ENCODE peak calls at places on chromosome 5, in four cellular contexts. One of them, this sample, is unnamed.

GRCh38 chr5:138565100-138565821 is 9.9 kb downstream of the HSPA9 start:
- DNase-seq in CD8-positive, alpha-beta T cell: no peak
- DNase-seq in upper lobe of right lung: no peak
- DNase-seq in IMR-90: no peak
- DNase-seq in this sample: no peak

GRCh38 chr5:129506092-129506491 is 46.0 kb downstream of the ADAMTS19 start:
- DNase-seq in CD8-positive, alpha-beta T cell: no peak
- DNase-seq in upper lobe of right lung: no peak
- DNase-seq in IMR-90: peak; percentile 23
- DNase-seq in this sample: no peak

GRCh38 chr5:160269017-160269416 is 39.7 kb downstream of the FABP6 start:
- DNase-seq in CD8-positive, alpha-beta T cell: no peak
- DNase-seq in upper lobe of right lung: peak; percentile 94
- DNase-seq in IMR-90: peak; percentile 91
- DNase-seq in this sample: no peak

GRCh38 chr5:180142008-180142803 is 66.8 kb downstream of the RASGEF1C start:
- DNase-seq in CD8-positive, alpha-beta T cell: no peak
- DNase-seq in upper lobe of right lung: no peak
- DNase-seq in IMR-90: no peak
- DNase-seq in this sample: no peak

GRCh38 chr5:31774779-31775178 is 135.8 kb downstream of the PDZD2 start:
- DNase-seq in CD8-positive, alpha-beta T cell: no peak
- DNase-seq in upper lobe of right lung: no peak
- DNase-seq in IMR-90: no peak
- DNase-seq in this sample: no peak

GRCh38 chr5:159412284-159413046 is 82.2 kb upstream of the IL12B start:
- DNase-seq in CD8-positive, alpha-beta T cell: peak; percentile 57
- DNase-seq in upper lobe of right lung: no peak
- DNase-seq in IMR-90: no peak
- DNase-seq in this sample: no peak

GRCh38 chr5:74862221-74862620 is 4.0 kb downstream of the FAM169A start:
- DNase-seq in CD8-positive, alpha-beta T cell: no peak
- DNase-seq in upper lobe of right lung: no peak
- DNase-seq in IMR-90: no peak
- DNase-seq in this sample: no peak

GRCh38 chr5:42840842-42841574 is 29.3 kb upstream of the SELENOP start:
- DNase-seq in CD8-positive, alpha-beta T cell: no peak
- DNase-seq in upper lobe of right lung: no peak
- DNase-seq in IMR-90: no peak
- DNase-seq in this sample: no peak

GRCh38 chr5:150523472-150524350 is 15.8 kb downstream of the NDST1 start:
- DNase-seq in CD8-positive, alpha-beta T cell: no peak
- DNase-seq in upper lobe of right lung: no peak
- DNase-seq in IMR-90: peak; percentile 81
- DNase-seq in this sample: no peak

GRCh38 chr5:172276214-172276613 is 7.3 kb downstream of the UBTD2 start:
- DNase-seq in CD8-positive, alpha-beta T cell: no peak
- DNase-seq in upper lobe of right lung: no peak
- DNase-seq in IMR-90: peak; percentile 41
- DNase-seq in this sample: no peak

GRCh38 chr5:108353087-108353486 is 28.8 kb downstream of the FBXL17 start:
- DNase-seq in CD8-positive, alpha-beta T cell: no peak
- DNase-seq in upper lobe of right lung: no peak
- DNase-seq in IMR-90: no peak
- DNase-seq in this sample: no peak

DNA sequence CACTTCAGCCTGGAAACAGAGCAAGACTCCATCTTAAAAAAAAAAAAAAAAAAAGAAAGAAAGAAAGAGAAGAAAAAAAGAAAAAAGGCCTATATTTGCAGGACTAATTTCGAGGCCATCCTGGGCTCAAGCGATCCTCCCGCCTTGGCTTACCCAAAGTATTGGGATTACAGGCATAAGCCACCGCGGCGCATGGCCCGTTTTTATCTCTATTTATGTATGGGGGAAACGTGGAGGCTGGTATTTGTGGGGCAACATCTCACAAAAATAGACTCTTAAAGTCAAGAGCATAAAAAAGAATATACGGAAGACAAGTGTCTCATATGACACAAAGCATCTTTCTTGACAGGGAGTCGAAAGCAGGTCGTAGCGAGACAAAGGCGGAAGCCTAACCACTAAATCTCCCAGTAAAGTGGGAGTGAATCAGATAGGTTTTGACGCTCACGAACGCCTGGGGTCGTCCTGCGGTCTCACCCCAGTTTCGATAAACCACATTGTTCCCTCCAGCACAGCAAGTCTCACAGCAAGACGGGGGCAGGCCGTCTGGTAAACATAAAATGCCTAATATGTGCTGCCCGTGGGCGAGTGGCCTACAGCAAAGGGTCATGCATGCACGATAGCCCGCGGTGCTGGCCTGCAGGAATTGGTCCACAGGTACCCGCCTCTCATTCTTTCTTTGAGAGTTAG is 1.8 kb upstream of the TRIM41 start:
- DNase-seq in CD8-positive, alpha-beta T cell: no peak
- DNase-seq in upper lobe of right lung: no peak
- DNase-seq in IMR-90: no peak
- DNase-seq in this sample: no peak
- H3K27ac ChIP-seq in CD8-positive, alpha-beta T cell: peak overlapping the region; percentile 91
- H3K27ac ChIP-seq in upper lobe of right lung: no peak overlapping the region
- H3K27ac ChIP-seq in IMR-90: no peak overlapping the region
- H3K27ac ChIP-seq in this sample: peak overlapping the region; percentile 84

GRCh38 chr5:54514841-54515432 is 2.6 kb upstream of the SNX18 start:
- DNase-seq in CD8-positive, alpha-beta T cell: no peak
- DNase-seq in upper lobe of right lung: no peak
- DNase-seq in IMR-90: peak; percentile 81
- DNase-seq in this sample: no peak
- TF ChIP-seq CTCF in CD8-positive, alpha-beta T cell: no peak
- TF ChIP-seq CTCF in upper lobe of right lung: no peak
- TF ChIP-seq CTCF in IMR-90: no peak
- TF ChIP-seq CTCF in this sample: no peak

GRCh38 chr5:72144762-72145161 is 37.5 kb downstream of the MAP1B start:
- DNase-seq in CD8-positive, alpha-beta T cell: no peak
- DNase-seq in upper lobe of right lung: no peak
- DNase-seq in IMR-90: no peak
- DNase-seq in this sample: no peak

GRCh38 chr5:72138943-72139467 is 31.7 kb downstream of the MAP1B start:
- DNase-seq in CD8-positive, alpha-beta T cell: no peak
- DNase-seq in upper lobe of right lung: no peak
- DNase-seq in IMR-90: peak; percentile 97
- DNase-seq in this sample: no peak

GRCh38 chr5:72140711-72141110 is 33.4 kb downstream of the MAP1B start:
- DNase-seq in CD8-positive, alpha-beta T cell: no peak
- DNase-seq in upper lobe of right lung: no peak
- DNase-seq in IMR-90: no peak
- DNase-seq in this sample: no peak

GRCh38 chr5:72145351-72145750 is 38.1 kb downstream of the MAP1B start:
- DNase-seq in CD8-positive, alpha-beta T cell: no peak
- DNase-seq in upper lobe of right lung: no peak
- DNase-seq in IMR-90: no peak
- DNase-seq in this sample: no peak

GRCh38 chr5:72141440-72142271 is 34.4 kb downstream of the MAP1B start:
- DNase-seq in CD8-positive, alpha-beta T cell: no peak
- DNase-seq in upper lobe of right lung: no peak
- DNase-seq in IMR-90: peak; percentile 97
- DNase-seq in this sample: no peak
- H3K4me1 ChIP-seq in CD8-positive, alpha-beta T cell: no peaks in the 10 kb centered on the region
- H3K4me1 ChIP-seq in upper lobe of right lung: no peaks in the 10 kb centered on the region
- H3K4me1 ChIP-seq in IMR-90: peaks cover 24% of the 10 kb centered on the region
- H3K4me1 ChIP-seq in this sample: peaks cover 51% of the 10 kb centered on the region

DNA sequence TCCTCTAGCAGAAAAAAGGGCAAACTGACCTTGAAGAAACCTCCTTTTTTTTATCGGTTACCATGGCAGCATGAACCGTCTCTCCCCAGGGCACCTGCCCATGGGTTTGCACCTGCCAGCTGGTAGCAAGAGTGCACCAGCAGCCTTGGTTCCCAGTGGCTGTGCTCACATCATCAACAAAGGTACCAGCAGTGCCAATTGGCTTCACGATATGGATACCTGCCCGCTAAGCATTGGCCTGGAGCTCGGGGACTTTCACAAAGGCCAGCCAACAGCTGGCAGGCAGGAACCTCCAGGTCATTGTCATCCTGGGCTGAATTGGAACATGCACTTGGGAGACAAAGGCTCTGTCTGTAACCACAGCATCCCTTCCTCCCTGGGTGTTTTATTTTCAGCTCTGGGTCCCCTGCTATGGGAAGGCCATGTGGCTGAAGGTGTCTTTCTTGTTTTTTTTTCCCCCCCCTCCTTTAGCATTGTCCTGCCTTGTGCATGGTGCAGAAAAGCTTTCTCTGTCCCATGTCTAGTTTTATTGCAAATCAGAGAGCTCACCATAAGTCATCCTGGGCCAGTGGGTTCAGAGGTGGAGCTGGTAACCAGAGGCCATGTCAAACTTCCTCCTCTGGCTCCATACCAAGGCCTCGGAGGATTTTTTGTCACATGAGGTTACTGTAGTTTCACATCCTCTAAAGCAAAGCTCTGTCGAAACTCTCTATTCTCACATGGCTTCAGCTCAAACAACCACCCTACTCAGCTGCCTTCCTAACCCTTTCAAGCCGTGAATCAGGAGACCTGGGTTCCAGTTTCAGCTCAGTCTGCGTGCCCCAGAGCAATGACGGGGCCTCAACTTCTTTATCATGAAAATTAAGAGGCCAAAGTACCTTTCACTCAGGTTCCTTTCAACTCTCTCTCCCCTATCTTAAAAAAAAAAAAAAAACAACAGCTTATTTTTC is 145.5 kb upstream of the MAP3K1 start:
- DNase-seq in CD8-positive, alpha-beta T cell: no peak
- DNase-seq in upper lobe of right lung: no peak
- DNase-seq in IMR-90: peak; percentile 12
- DNase-seq in this sample: no peak
- H3K27ac ChIP-seq in CD8-positive, alpha-beta T cell: no peak overlapping the region
- H3K27ac ChIP-seq in upper lobe of right lung: no peak overlapping the region
- H3K27ac ChIP-seq in IMR-90: no peak overlapping the region
- H3K27ac ChIP-seq in this sample: no peak overlapping the region

This sample was measured in RWPE2.